ENCODE peak calls at places on chromosome 19, in seven cellular contexts. W is GM03348, U is Daoy, G is iris pigment epithelial cell, N is GM12891, B is GM20000, V is non-pigmented ciliary epithelial cell. I is an unnamed sample.

GRCh38 chr19:44548736-44549135 is 19.3 kb upstream of the CEACAM20 start:
- DNase-seq in W (peak), U (peak), G (peak), N (no peak), B (no peak), V (peak), I (no peak)

GRCh38 chr19:38839816-38840582 is 8.4 kb upstream of the ECH1 start:
- DNase-seq in W (peak), U (no peak), G (no peak), N (no peak), B (no peak), V (no peak), I (no peak)

GRCh38 chr19:39953915-39954314 is 17.1 kb upstream of the PSMC4 start:
- DNase-seq in W (no peak), U (no peak), G (no peak), N (no peak), B (no peak), V (no peak), I (no peak)

GRCh38 chr19:30522359-30522758 is 150.2 kb downstream of the ZNF536 start:
- DNase-seq in W (no peak), U (no peak), G (no peak), N (no peak), B (no peak), V (no peak), I (no peak)

GRCh38 chr19:33799507-33799906 is 2.8 kb downstream of the KCTD15 start:
- DNase-seq in W (no peak), U (no peak), G (no peak), N (no peak), B (no peak), V (no peak), I (no peak)

GRCh38 chr19:35744335-35744687 is 907 bp downstream of the U2AF1L4 start:
- DNase-seq in W (no peak), U (no peak), G (no peak), N (no peak), B (no peak), V (no peak), I (no peak)

GRCh38 chr19:45791744-45792481 is 732 bp downstream of the DMWD start:
- DNase-seq in W (no peak), U (no peak), G (no peak), N (no peak), B (peak), V (no peak), I (no peak)

GRCh38 chr19:16325671-16326400 is 1.2 kb downstream of the KLF2 start:
- DNase-seq in W (peak), U (peak), G (no peak), N (no peak), B (peak), V (no peak), I (no peak)

GRCh38 chr19:10424011-10424637 is 3.8 kb downstream of the PDE4A start:
- DNase-seq in W (peak), U (peak), G (peak), N (peak), B (peak), V (no peak), I (no peak)

GRCh38 chr19:6103217-6103644 is 7.1 kb downstream of the RFX2 start:
- DNase-seq in W (peak), U (peak), G (peak), N (no peak), B (no peak), V (peak), I (peak)

GRCh38 chr19:43464089-43464775 is 1.2 kb downstream of the LYPD3 start:
- DNase-seq in W (peak), U (no peak), G (no peak), N (peak), B (peak), V (no peak), I (no peak)

GRCh38 chr19:7505682-7506384 is 10.1 kb upstream of the ZNF358 start:
- DNase-seq in W (peak), U (no peak), G (no peak), N (peak), B (peak), V (no peak), I (no peak)

GRCh38 chr19:5395996-5396939 is 55.7 kb upstream of the PTPRS start:
- DNase-seq in W (no peak), U (no peak), G (no peak), N (no peak), B (no peak), V (no peak), I (no peak)

GRCh38 chr19:3759482-3760254 is 1.8 kb downstream of the APBA3 start:
- DNase-seq in W (no peak), U (no peak), G (no peak), N (no peak), B (no peak), V (no peak), I (no peak)

I was measured in AG04450.